ENCODE peak calls at places on chromosome 17, in ten cellular contexts. W, D, E, A, Z, B, J, I, L and G are unnamed samples.

GRCh38 chr17:79986441-79987186 is 49.1 kb downstream of the TBC1D16 start:
- DNase-seq in Z (no peak), D (peak), I (no peak), J (peak), B (no peak), A (peak), E (no peak), W (no peak), L (no peak), G (no peak)

GRCh38 chr17:39867084-39867890 is 715 bp upstream of the ZPBP2 start:
- DNase-seq in D (no peak), L (peak), Z (no peak), I (peak), W (no peak), B (no peak), J (no peak), E (peak), A (no peak), G (no peak)

GRCh38 chr17:67435122-67435521 is 58.0 kb downstream of the PITPNC1 start:
- DNase-seq in J (no peak), E (no peak), I (no peak), L (peak), W (no peak), D (no peak), A (no peak), Z (peak), B (no peak), G (no peak)

GRCh38 chr17:2093349-2093748 is 38.4 kb downstream of the HIC1 start:
- DNase-seq in J (no peak), I (no peak), W (no peak), A (no peak), Z (no peak), E (no peak), D (no peak), B (no peak), L (no peak), G (no peak)

GRCh38 chr17:31854672-31855071 is 4.4 kb downstream of the COPRS start:
- DNase-seq in A (no peak), I (no peak), W (no peak), J (no peak), E (no peak), B (no peak), D (no peak), L (no peak), Z (no peak), G (no peak)

GRCh38 chr17:39081851-39082250 is 69.6 kb downstream of the PLXDC1 start:
- DNase-seq in D (no peak), L (no peak), W (no peak), J (no peak), I (no peak), Z (no peak), A (no peak), B (no peak), E (no peak), G (no peak)

GRCh38 chr17:27532269-27533067 is 76.2 kb downstream of the KSR1 start:
- DNase-seq in J (peak), Z (no peak), L (no peak), A (no peak), I (no peak), B (no peak), W (no peak), D (no peak), E (no peak), G (no peak)

GRCh38 chr17:68015081-68015723 is 18.9 kb upstream of the C17orf58 start:
- DNase-seq in Z (no peak), D (no peak), L (no peak), E (no peak), W (no peak), A (no peak), B (no peak), I (no peak), J (peak), G (no peak)

GRCh38 chr17:42378597-42379594 is 9.3 kb downstream of the STAT3 start:
- DNase-seq in E (no peak), L (no peak), Z (no peak), D (peak), B (no peak), I (no peak), A (no peak), W (peak), J (no peak), G (peak)

GRCh38 chr17:1490643-1491405 is 1.7 kb downstream of the MYO1C start:
- DNase-seq in I (peak), A (peak), E (peak), L (peak), B (peak), Z (no peak), D (no peak), W (peak), J (peak), G (peak)

GRCh38 chr17:76241205-76241539 is 879 bp upstream of the RNF157 start:
- DNase-seq in D (no peak), Z (no peak), I (no peak), B (no peak), L (no peak), E (no peak), J (no peak), W (no peak), A (no peak), G (no peak)

GRCh38 chr17:39450051-39450450 is 1.0 kb downstream of the MED1 start:
- DNase-seq in J (no peak), I (no peak), B (no peak), Z (no peak), L (no peak), A (no peak), W (no peak), D (no peak), E (no peak), G (no peak)

GRCh38 chr17:46796080-46796479 is 22.4 kb downstream of the WNT3 start:
- DNase-seq in A (no peak), L (no peak), E (no peak), W (no peak), I (no peak), Z (no peak), D (no peak), B (no peak), J (no peak), G (no peak)

GRCh38 chr17:50075446-50076032 is 19.6 kb upstream of the PDK2 start:
- DNase-seq in I (no peak), A (no peak), W (no peak), D (no peak), B (no peak), Z (no peak), L (no peak), E (no peak), J (peak), G (no peak)

GRCh38 chr17:81328925-81329278 is 33.8 kb upstream of the SLC38A10 start:
- DNase-seq in J (no peak), A (no peak), Z (no peak), D (no peak), B (no peak), W (no peak), I (no peak), L (no peak), E (no peak), G (no peak)

GRCh38 chr17:73228748-73229236 is 32.9 kb downstream of the CPSF4L start:
- DNase-seq in L (no peak), E (peak), W (peak), D (peak), Z (no peak), J (no peak), A (peak), B (no peak), I (no peak), G (peak)